ENCODE peak calls at places on chromosomes 11 and 22, in four cellular contexts. One of them, this sample, is unnamed.

GRCh38 chr11:46290598-46291309 is 13.3 kb downstream of the CREB3L1 start:
- DNase-seq in kidney: peak; percentile 90
- DNase-seq in neural progenitor cell: peak; percentile 90
- DNase-seq in GM18507: no peak
- DNase-seq in this sample: peak; percentile 97

GRCh38 chr11:73308003-73308962 is at the start of gene ARHGEF17:
- DNase-seq in kidney: peak; percentile 95
- DNase-seq in neural progenitor cell: peak; percentile 93
- DNase-seq in GM18507: no peak
- DNase-seq in this sample: no peak

GRCh38 chr11:85749884-85750283 is 61.1 kb downstream of the SYTL2 start:
- DNase-seq in kidney: no peak
- DNase-seq in neural progenitor cell: no peak
- DNase-seq in GM18507: no peak
- DNase-seq in this sample: no peak

GRCh38 chr11:12301379-12301778 is 76.0 kb upstream of the PARVA start:
- DNase-seq in kidney: no peak
- DNase-seq in neural progenitor cell: no peak
- DNase-seq in GM18507: no peak
- DNase-seq in this sample: no peak

GRCh38 chr11:68215087-68215445 is 2.0 kb upstream of the KMT5B start:
- DNase-seq in kidney: no peak
- DNase-seq in neural progenitor cell: no peak
- DNase-seq in GM18507: no peak
- DNase-seq in this sample: no peak

GRCh38 chr11:67024966-67025365 is 2.0 kb downstream of the SYT12 start:
- DNase-seq in kidney: no peak
- DNase-seq in neural progenitor cell: no peak
- DNase-seq in GM18507: no peak
- DNase-seq in this sample: no peak

GRCh38 chr11:110433393-110434333 is 3.9 kb downstream of the FDX1 start:
- DNase-seq in kidney: no peak
- DNase-seq in neural progenitor cell: no peak
- DNase-seq in GM18507: no peak
- DNase-seq in this sample: no peak

GRCh38 chr11:36485296-36485870 is 24.7 kb downstream of the TRAF6 start:
- DNase-seq in kidney: no peak
- DNase-seq in neural progenitor cell: no peak
- DNase-seq in GM18507: no peak
- DNase-seq in this sample: no peak

GRCh38 chr11:2318123-2318522 is 16.3 kb downstream of the TSPAN32 start:
- DNase-seq in kidney: no peak
- DNase-seq in neural progenitor cell: no peak
- DNase-seq in GM18507: no peak
- DNase-seq in this sample: no peak

GRCh38 chr11:86615495-86615894 is 56.9 kb downstream of the ME3 start:
- DNase-seq in kidney: no peak
- DNase-seq in neural progenitor cell: no peak
- DNase-seq in GM18507: no peak
- DNase-seq in this sample: no peak

GRCh38 chr11:80320226-80320625 is 879.4 kb upstream of the TENM4 start:
- DNase-seq in kidney: no peak
- DNase-seq in neural progenitor cell: no peak
- DNase-seq in GM18507: no peak
- DNase-seq in this sample: no peak

GRCh38 chr11:134560566-134561347 is 148.7 kb upstream of the B3GAT1 start:
- DNase-seq in kidney: no peak
- DNase-seq in neural progenitor cell: peak; percentile 52
- DNase-seq in GM18507: no peak
- DNase-seq in this sample: peak; percentile 69

GRCh38 chr11:133917921-133918605 is 38.7 kb downstream of the IGSF9B start:
- DNase-seq in kidney: peak; percentile 42
- DNase-seq in neural progenitor cell: peak; percentile 25
- DNase-seq in GM18507: no peak
- DNase-seq in this sample: no peak

GRCh38 chr11:46381046-46381835 is at the start of gene MDK:
- DNase-seq in kidney: peak; percentile 83
- DNase-seq in neural progenitor cell: peak; percentile 91
- DNase-seq in GM18507: no peak
- DNase-seq in this sample: peak; percentile 83

GRCh38 chr11:104164028-104164520 is at the start of gene PDGFD:
- DNase-seq in kidney: peak; percentile 83
- DNase-seq in neural progenitor cell: peak; percentile 93
- DNase-seq in GM18507: peak; percentile 7
- DNase-seq in this sample: peak; percentile 67

GRCh38 chr11:111624602-111625001 is 22.4 kb downstream of the SIK2 start:
- DNase-seq in kidney: no peak
- DNase-seq in neural progenitor cell: no peak
- DNase-seq in GM18507: no peak
- DNase-seq in this sample: no peak

GRCh38 chr22:50306753-50307749 is at the start of gene PLXNB2:
- DNase-seq in kidney: peak; percentile 95
- DNase-seq in neural progenitor cell: peak; percentile 93
- DNase-seq in GM18507: peak; percentile 73
- DNase-seq in this sample: no peak

GRCh38 chr11:66336234-66337102 is at the start of gene RIN1:
- DNase-seq in kidney: peak; percentile 91
- DNase-seq in neural progenitor cell: peak; percentile 84
- DNase-seq in GM18507: peak; percentile 80
- DNase-seq in this sample: peak; percentile 96

GRCh38 chr11:534197-534591 is 1.2 kb downstream of the HRAS start:
- DNase-seq in kidney: no peak
- DNase-seq in neural progenitor cell: no peak
- DNase-seq in GM18507: no peak
- DNase-seq in this sample: peak; percentile 87

GRCh38 chr11:32487270-32487669 is 51.9 kb upstream of the WT1 start:
- DNase-seq in kidney: no peak
- DNase-seq in neural progenitor cell: peak; percentile 45
- DNase-seq in GM18507: no peak
- DNase-seq in this sample: no peak

GRCh38 chr11:1756024-1756561 is 5.7 kb upstream of the IFITM10 start:
- DNase-seq in kidney: no peak
- DNase-seq in neural progenitor cell: no peak
- DNase-seq in GM18507: no peak
- DNase-seq in this sample: peak; percentile 82

GRCh38 chr11:49995559-49995958 is 13.2 kb upstream of the OR4C12 start:
- DNase-seq in kidney: no peak
- DNase-seq in neural progenitor cell: peak; percentile 45
- DNase-seq in GM18507: no peak
- DNase-seq in this sample: no peak

GRCh38 chr11:13668102-13668956 is at the start of gene FAR1:
- DNase-seq in kidney: peak; percentile 99
- DNase-seq in neural progenitor cell: peak; percentile 99
- DNase-seq in GM18507: peak; percentile 96
- DNase-seq in this sample: peak; percentile 99

GRCh38 chr11:76793834-76794291 is 10.7 kb downstream of the TSKU start:
- DNase-seq in kidney: no peak
- DNase-seq in neural progenitor cell: no peak
- DNase-seq in GM18507: no peak
- DNase-seq in this sample: no peak

GRCh38 chr11:115420524-115420923 is 83.7 kb downstream of the CADM1 start:
- DNase-seq in kidney: no peak
- DNase-seq in neural progenitor cell: no peak
- DNase-seq in GM18507: no peak
- DNase-seq in this sample: no peak

GRCh38 chr22:44256860-44257560 is 55.7 kb downstream of the SHISAL1 start:
- DNase-seq in kidney: no peak
- DNase-seq in neural progenitor cell: peak; percentile 70
- DNase-seq in GM18507: no peak
- DNase-seq in this sample: no peak

GRCh38 chr11:76622481-76623094 is 48.0 kb downstream of the LRRC32 start:
- DNase-seq in kidney: no peak
- DNase-seq in neural progenitor cell: no peak
- DNase-seq in GM18507: no peak
- DNase-seq in this sample: peak; percentile 34

GRCh38 chr11:76642341-76642740 is 28.2 kb downstream of the LRRC32 start:
- DNase-seq in kidney: no peak
- DNase-seq in neural progenitor cell: no peak
- DNase-seq in GM18507: no peak
- DNase-seq in this sample: no peak

GRCh38 chr11:33160147-33160546 is 1.1 kb downstream of the CSTF3 start:
- DNase-seq in kidney: no peak
- DNase-seq in neural progenitor cell: peak; percentile 16
- DNase-seq in GM18507: no peak
- DNase-seq in this sample: no peak

This sample was measured in chondrocyte.